ENCODE peak calls at places on chromosomes 13 and 19, in five cellular contexts. O, M, P, L and B are unnamed samples.

GRCh38 chr13:47816835-47817234 is 184.2 kb downstream of the SUCLA2 start:
- DNase-seq in O (no peak), M (no peak), P (no peak), L (no peak), B (no peak)

GRCh38 chr13:59691501-59692066 is 472.1 kb downstream of the DIAPH3 start:
- DNase-seq in O (no peak), M (no peak), P (no peak), L (no peak), B (no peak)

GRCh38 chr13:30331331-30331771 is 24.0 kb upstream of the KATNAL1 start:
- DNase-seq in O (no peak), M (no peak), P (no peak), L (no peak), B (no peak)

GRCh38 chr13:30607908-30608307 is 9.8 kb upstream of the USPL1 start:
- DNase-seq in O (no peak), M (no peak), P (no peak), L (no peak), B (no peak)

GRCh38 chr13:60019119-60019993 is 144.4 kb downstream of the DIAPH3 start:
- DNase-seq in O (no peak), M (peak; percentile 12), P (no peak), L (no peak), B (no peak)

GRCh38 chr19:1799695-1800342 is 12.3 kb downstream of the ATP8B3 start:
- DNase-seq in O (no peak), M (no peak), P (peak; percentile 47), L (no peak), B (no peak)

GRCh38 chr13:65339236-65339635 is 1890.9 kb downstream of the PCDH9 start:
- DNase-seq in O (no peak), M (peak; percentile 23), P (no peak), L (no peak), B (no peak)

GRCh38 chr13:44263920-44264610 is 109.6 kb upstream of the SERP2 start:
- DNase-seq in O (no peak), M (no peak), P (no peak), L (peak; percentile 45), B (no peak)

GRCh38 chr13:88764103-88764502 is 1092.9 kb downstream of the SLITRK5 start:
- DNase-seq in O (no peak), M (no peak), P (no peak), L (no peak), B (no peak)

GRCh38 chr13:44660050-44660449 is 83.9 kb upstream of the TSC22D1 start:
- DNase-seq in O (no peak), M (no peak), P (no peak), L (no peak), B (no peak)

GRCh38 chr13:102596147-102597028 is at the start of gene TPP2:
- DNase-seq in O (peak; percentile 90), M (peak; percentile 99), P (peak; percentile 99), L (peak; percentile 98), B (peak; percentile 99)

GRCh38 chr13:79492313-79492798 is 11.4 kb downstream of the NDFIP2 start:
- DNase-seq in O (no peak), M (peak; percentile 19), P (no peak), L (no peak), B (no peak)

GRCh38 chr19:33248553-33248953 is 22.9 kb upstream of the SLC7A10 start:
- DNase-seq in O (no peak), M (no peak), P (peak; percentile 65), L (no peak), B (no peak)
- H3K4me3 ChIP-seq in O (no peak overlapping the region), M (no peak overlapping the region), P (no peak overlapping the region), L (no peak overlapping the region), B (no peak overlapping the region)

GRCh38 chr13:37149380-37149779 is 43.9 kb upstream of the CSNK1A1L start:
- DNase-seq in O (no peak), M (no peak), P (no peak), L (no peak), B (no peak)

GRCh38 chr13:37148501-37148900 is 43.0 kb upstream of the CSNK1A1L start:
- DNase-seq in O (no peak), M (no peak), P (no peak), L (no peak), B (no peak)

GRCh38 chr13:37143901-37144300 is 38.4 kb upstream of the CSNK1A1L start:
- DNase-seq in O (no peak), M (peak; percentile 83), P (no peak), L (no peak), B (no peak)

GRCh38 chr13:37141011-37141410 is 35.5 kb upstream of the CSNK1A1L start:
- DNase-seq in O (no peak), M (no peak), P (no peak), L (no peak), B (no peak)

GRCh38 chr13:37144661-37145060 is 39.2 kb upstream of the CSNK1A1L start:
- DNase-seq in O (no peak), M (peak; percentile 83), P (no peak), L (no peak), B (no peak)
- H3K4me3 ChIP-seq in O (no peak overlapping the region), M (no peak overlapping the region), P (no peak overlapping the region), L (no peak overlapping the region), B (no peak overlapping the region)

DNA sequence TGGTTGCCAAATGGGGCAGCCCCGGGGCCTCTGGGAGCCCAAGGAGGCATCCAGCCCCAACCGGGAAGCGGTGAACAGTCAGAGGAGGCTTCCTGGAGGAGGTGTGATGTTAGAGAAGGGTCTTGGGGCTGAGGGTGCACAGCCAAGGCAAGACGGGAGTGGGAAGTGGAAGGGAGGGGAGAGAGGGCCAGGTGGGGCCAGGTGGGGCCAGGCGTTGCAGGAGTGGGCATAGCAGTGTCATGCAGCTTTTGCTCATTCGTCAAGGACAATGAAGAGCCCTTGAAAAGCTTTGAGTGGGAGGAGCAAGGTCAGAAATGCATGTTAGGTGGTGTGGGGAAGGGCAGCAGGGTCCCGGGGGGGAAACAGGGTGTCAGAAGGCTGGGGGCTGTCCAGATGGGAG is 1.8 kb downstream of the FBN3 start:
- DNase-seq in O (no peak), M (no peak), P (no peak), L (no peak), B (no peak)
- H3K4me3 ChIP-seq in O (no peak overlapping the region), M (no peak overlapping the region), P (no peak overlapping the region), L (no peak overlapping the region), B (no peak overlapping the region)

GRCh38 chr19:51719251-51719901 is 4.4 kb downstream of the HAS1 start:
- DNase-seq in O (no peak), M (no peak), P (peak; percentile 54), L (no peak), B (no peak)
- H3K4me3 ChIP-seq in O (no peak overlapping the region), M (no peak overlapping the region), P (no peak overlapping the region), L (no peak overlapping the region), B (no peak overlapping the region)